ENCODE peak calls at places on chromosome 21, in nine cellular contexts. U, H, O, S, E, I, J, F and V are unnamed samples.

GRCh38 chr21:25827513-25827912 is 92.7 kb downstream of the GABPA start:
- DNase-seq in U (no peak), H (no peak), O (no peak), S (no peak), E (no peak), I (no peak), J (no peak), F (no peak), V (no peak)

GRCh38 chr21:33642896-33643657 is 776 bp downstream of the ITSN1 start:
- DNase-seq in U (peak; percentile 34), H (peak; percentile 28), O (no peak), S (peak; percentile 51), E (no peak), I (no peak), J (peak; percentile 69), F (peak; percentile 55), V (peak; percentile 34)

GRCh38 chr21:31750843-31751242 is 18.9 kb upstream of the SCAF4 start:
- DNase-seq in U (no peak), H (peak; percentile 62), O (no peak), S (no peak), E (no peak), I (no peak), J (no peak), F (no peak), V (no peak)

GRCh38 chr21:32377991-32378390 is 14.8 kb downstream of the URB1 start:
- DNase-seq in U (no peak), H (no peak), O (no peak), S (no peak), E (no peak), I (no peak), J (no peak), F (no peak), V (no peak)

GRCh38 chr21:26715878-26716506 is 129.2 kb downstream of the ADAMTS1 start:
- DNase-seq in U (peak; percentile 31), H (peak; percentile 69), O (peak; percentile 74), S (peak; percentile 53), E (peak; percentile 16), I (peak; percentile 31), J (no peak), F (peak; percentile 58), V (no peak)

GRCh38 chr21:35335951-35336446 is 286.9 kb upstream of the RUNX1 start:
- DNase-seq in U (no peak), H (no peak), O (no peak), S (no peak), E (no peak), I (no peak), J (no peak), F (no peak), V (no peak)

GRCh38 chr21:27674037-27674436 is 707.1 kb upstream of the ADAMTS5 start:
- DNase-seq in U (no peak), H (peak; percentile 11), O (no peak), S (no peak), E (peak; percentile 42), I (peak; percentile 88), J (no peak), F (no peak), V (no peak)

GRCh38 chr21:39788383-39788782 is 43.4 kb downstream of the IGSF5 start:
- DNase-seq in U (peak; percentile 75), H (peak; percentile 40), O (peak; percentile 60), S (peak; percentile 61), E (no peak), I (peak; percentile 89), J (peak; percentile 79), F (peak; percentile 83), V (no peak)

GRCh38 chr21:43929217-43929971 is 64.4 kb downstream of the AGPAT3 start:
- DNase-seq in U (peak; percentile 81), H (no peak), O (no peak), S (peak; percentile 56), E (no peak), I (no peak), J (no peak), F (no peak), V (no peak)

GRCh38 chr21:25997788-25998611 is 172.6 kb downstream of the APP start:
- DNase-seq in U (no peak), H (no peak), O (peak; percentile 26), S (peak; percentile 55), E (no peak), I (no peak), J (no peak), F (no peak), V (no peak)

GRCh38 chr21:31570824-31571425 is 88.6 kb upstream of the SOD1 start:
- DNase-seq in U (no peak), H (no peak), O (no peak), S (no peak), E (no peak), I (no peak), J (no peak), F (no peak), V (no peak)

GRCh38 chr21:30747159-30747558 is at the start of gene KRTAP21-2:
- DNase-seq in U (no peak), H (no peak), O (no peak), S (no peak), E (no peak), I (no peak), J (no peak), F (no peak), V (no peak)

GRCh38 chr21:39033878-39034589 is 149.2 kb downstream of the PSMG1 start:
- DNase-seq in U (no peak), H (no peak), O (no peak), S (peak; percentile 92), E (no peak), I (peak; percentile 36), J (peak; percentile 68), F (no peak), V (no peak)

GRCh38 chr21:32747396-32747795 is 19.6 kb upstream of the SYNJ1 start:
- DNase-seq in U (no peak), H (no peak), O (no peak), S (no peak), E (no peak), I (no peak), J (no peak), F (no peak), V (no peak)

GRCh38 chr21:26795866-26796329 is 49.3 kb downstream of the ADAMTS1 start:
- DNase-seq in U (peak; percentile 81), H (peak; percentile 88), O (no peak), S (peak; percentile 68), E (peak; percentile 96), I (peak; percentile 95), J (peak; percentile 90), F (no peak), V (no peak)

GRCh38 chr21:33834801-33835500 is 80.7 kb downstream of the ATP5PO start:
- DNase-seq in U (no peak), H (no peak), O (no peak), S (no peak), E (no peak), I (no peak), J (no peak), F (no peak), V (no peak)

GRCh38 chr21:36705679-36706481 is 7.0 kb downstream of the SIM2 start:
- DNase-seq in U (peak; percentile 14), H (no peak), O (no peak), S (no peak), E (no peak), I (no peak), J (no peak), F (no peak), V (no peak)
- TF ChIP-seq CTCF in U (no peak), H (no peak), O (no peak), S (no peak), E (no peak), I (peak; percentile 14), J (no peak), F (peak; percentile 48), V (no peak)

GRCh38 chr21:45013271-45013841 is 61.0 kb upstream of the ADARB1 start:
- DNase-seq in U (no peak), H (no peak), O (no peak), S (no peak), E (no peak), I (no peak), J (peak; percentile 60), F (no peak), V (no peak)

GRCh38 chr21:45011426-45011825 is 63.0 kb upstream of the ADARB1 start:
- DNase-seq in U (no peak), H (no peak), O (no peak), S (no peak), E (no peak), I (no peak), J (peak; percentile 64), F (no peak), V (no peak)

GRCh38 chr21:45012661-45013270 is 61.6 kb upstream of the ADARB1 start:
- DNase-seq in U (no peak), H (peak; percentile 65), O (no peak), S (no peak), E (no peak), I (no peak), J (no peak), F (peak; percentile 43), V (no peak)

GRCh38 chr21:45010860-45011259 is 63.5 kb upstream of the ADARB1 start:
- DNase-seq in U (no peak), H (no peak), O (no peak), S (no peak), E (no peak), I (no peak), J (no peak), F (no peak), V (no peak)

DNA sequence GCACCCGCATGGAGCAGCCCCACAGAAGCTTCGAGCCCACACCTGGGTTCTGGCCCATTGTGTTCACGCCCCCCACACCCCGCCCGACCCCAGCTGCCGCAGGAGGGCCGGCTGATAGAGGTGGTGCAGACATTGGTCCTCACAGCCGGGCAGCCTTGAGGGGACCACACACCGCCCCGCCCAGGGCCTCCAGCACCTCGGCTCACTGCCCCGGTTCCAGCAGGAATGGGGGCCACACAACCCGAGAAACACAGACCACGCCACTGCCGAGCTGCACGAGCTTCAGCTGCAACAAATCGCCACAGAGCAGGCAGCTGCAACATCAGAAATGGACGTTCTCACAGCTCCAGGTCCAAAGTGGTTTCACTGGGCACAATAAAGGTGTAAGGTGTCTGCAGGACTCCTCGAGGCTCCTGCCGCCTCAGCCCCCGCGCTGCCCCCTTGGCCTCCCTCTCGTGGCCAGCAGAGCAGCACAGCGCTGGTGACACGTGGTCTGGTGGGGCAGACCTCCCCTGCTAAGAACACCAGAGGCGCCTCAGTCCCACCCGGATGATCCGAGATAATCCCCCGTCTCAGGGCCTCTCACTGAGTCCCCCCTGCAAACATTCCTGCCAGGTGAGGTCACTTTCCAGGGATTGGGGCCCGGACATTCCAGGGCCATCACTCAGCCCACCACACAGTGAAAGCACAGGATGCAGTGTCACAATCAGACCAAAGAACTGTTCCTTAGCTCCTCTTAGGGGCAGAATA is 62.3 kb upstream of the ADARB1 start:
- DNase-seq in U (no peak), H (peak; percentile 83), O (peak; percentile 51), S (no peak), E (peak; percentile 79), I (peak; percentile 87), J (peak; percentile 64), F (peak; percentile 74), V (no peak)
- TF ChIP-seq CTCF in U (no peak), H (no peak), O (no peak), S (no peak), E (peak; percentile 20), I (no peak), J (no peak), F (no peak), V (no peak)

GRCh38 chr21:29224006-29224405 is 74.7 kb upstream of the BACH1 start:
- DNase-seq in U (no peak), H (no peak), O (no peak), S (no peak), E (no peak), I (no peak), J (no peak), F (no peak), V (no peak)
- TF ChIP-seq CTCF in U (no peak), H (no peak), O (no peak), S (no peak), E (no peak), I (no peak), J (no peak), F (no peak), V (no peak)

GRCh38 chr21:45286671-45287437 is 841 bp downstream of the POFUT2 start:
- DNase-seq in U (peak; percentile 40), H (no peak), O (peak; percentile 69), S (no peak), E (no peak), I (no peak), J (peak; percentile 64), F (peak; percentile 81), V (no peak)
- TF ChIP-seq CTCF in U (no peak), H (no peak), O (no peak), S (no peak), E (no peak), I (peak; percentile 4), J (no peak), F (no peak), V (no peak)